ENCODE peak calls at places on chromosome 6, in five cellular contexts. W is A549; D is GM18507; X is CD4-positive, alpha-beta memory T cell; I is neural progenitor cell. F is an unnamed sample.

GRCh38 chr6:113381957-113382356 is 475.2 kb upstream of the MARCKS start:
- DNase-seq in W (no peak), D (peak), X (no peak), I (no peak), F (peak)

GRCh38 chr6:103215835-103216234 is 1643.9 kb downstream of the HACE1 start:
- DNase-seq in W (no peak), D (no peak), X (no peak), I (no peak), F (no peak)

GRCh38 chr6:75480425-75480824 is 13.2 kb downstream of the FILIP1 start:
- DNase-seq in W (no peak), D (no peak), X (no peak), I (no peak), F (no peak)

GRCh38 chr6:106547961-106548453 is 81.3 kb downstream of the RTN4IP1 start:
- DNase-seq in W (no peak), D (no peak), X (no peak), I (no peak), F (no peak)

GRCh38 chr6:43990275-43990626 is 137.0 kb downstream of the MRPL14 start:
- DNase-seq in W (no peak), D (no peak), X (no peak), I (no peak), F (no peak)

GRCh38 chr6:111201155-111201554 is 113.9 kb downstream of the SLC16A10 start:
- DNase-seq in W (no peak), D (no peak), X (no peak), I (no peak), F (no peak)

GRCh38 chr6:99613705-99614429 is 7.2 kb downstream of the PRDM13 start:
- DNase-seq in W (peak), D (no peak), X (peak), I (peak), F (no peak)

GRCh38 chr6:98927534-98927933 is 20.2 kb downstream of the FBXL4 start:
- DNase-seq in W (no peak), D (no peak), X (no peak), I (no peak), F (no peak)

GRCh38 chr6:73362358-73362757 is at the start of gene KHDC3L:
- DNase-seq in W (no peak), D (no peak), X (no peak), I (no peak), F (no peak)

GRCh38 chr6:57974653-57975052 is 657.2 kb downstream of the PRIM2 start:
- DNase-seq in W (no peak), D (no peak), X (no peak), I (no peak), F (no peak)

GRCh38 chr6:71733970-71734899 is 152.1 kb upstream of the RIMS1 start:
- DNase-seq in W (no peak), D (no peak), X (no peak), I (no peak), F (no peak)

GRCh38 chr6:13120483-13121482 is 207.6 kb downstream of the TBC1D7 start:
- DNase-seq in W (no peak), D (no peak), X (no peak), I (peak), F (no peak)

GRCh38 chr6:160431791-160432404 is 83.7 kb downstream of the SLC22A3 start:
- DNase-seq in W (no peak), D (no peak), X (no peak), I (no peak), F (no peak)

GRCh38 chr6:19478992-19479391 is 358.2 kb upstream of the ID4 start:
- DNase-seq in W (no peak), D (no peak), X (no peak), I (no peak), F (no peak)

GRCh38 chr6:44342052-44342451 is 398 bp upstream of the SPATS1 start:
- DNase-seq in W (no peak), D (no peak), X (no peak), I (no peak), F (no peak)

F was measured in GM12878.